ENCODE peak calls at places on chromosome 17, in seven cellular contexts. S is neural progenitor cell, M is mesothelial cell of epicardium, R is cardiac fibroblast, J is H9, Q is esophagus muscularis mucosa, P is left lung. W is an unnamed sample.

GRCh38 chr17:50207318-50207717 is 5.9 kb upstream of the COL1A1 start:
- DNase-seq in S (no peak), M (no peak), R (no peak), J (no peak), Q (no peak), P (no peak), W (no peak)

GRCh38 chr17:75739801-75740200 is 18.5 kb downstream of the ITGB4 start:
- DNase-seq in S (no peak), M (no peak), R (no peak), J (no peak), Q (no peak), P (no peak), W (no peak)

GRCh38 chr17:18225562-18226283 is at the start of gene LLGL1:
- DNase-seq in S (no peak), M (no peak), R (no peak), J (no peak), Q (no peak), P (no peak), W (no peak)

GRCh38 chr17:28961391-28961790 is 10.1 kb upstream of the PHF12 start:
- DNase-seq in S (no peak), M (no peak), R (no peak), J (no peak), Q (no peak), P (no peak), W (no peak)

GRCh38 chr17:11582217-11582616 is 16.1 kb upstream of the DNAH9 start:
- DNase-seq in S (no peak), M (no peak), R (no peak), J (peak), Q (no peak), P (no peak), W (no peak)

GRCh38 chr17:859461-860195 is 77.5 kb downstream of the MRM3 start:
- DNase-seq in S (peak), M (no peak), R (peak), J (no peak), Q (no peak), P (no peak), W (no peak)

GRCh38 chr17:73091770-73092517 is 544 bp downstream of the SLC39A11 start:
- DNase-seq in S (peak), M (peak), R (peak), J (peak), Q (no peak), P (no peak), W (no peak)

GRCh38 chr17:82400830-82401229 is 17.3 kb upstream of the HEXD start:
- DNase-seq in S (no peak), M (no peak), R (no peak), J (no peak), Q (no peak), P (peak), W (peak)

GRCh38 chr17:9334536-9335446 is 240.8 kb downstream of the STX8 start:
- DNase-seq in S (no peak), M (no peak), R (no peak), J (no peak), Q (no peak), P (no peak), W (no peak)

GRCh38 chr17:82112866-82113390 is 14.9 kb upstream of the FASN start:
- DNase-seq in S (no peak), M (no peak), R (no peak), J (no peak), Q (no peak), P (no peak), W (no peak)

GRCh38 chr17:29379084-29379811 is 10.9 kb upstream of the TAOK1 start:
- DNase-seq in S (peak), M (no peak), R (peak), J (no peak), Q (no peak), P (no peak), W (no peak)

GRCh38 chr17:67993998-67994361 is 2.3 kb downstream of the C17orf58 start:
- DNase-seq in S (no peak), M (no peak), R (no peak), J (no peak), Q (no peak), P (no peak), W (no peak)

GRCh38 chr17:66720027-66720426 is 114.9 kb upstream of the CACNG5 start:
- DNase-seq in S (no peak), M (no peak), R (no peak), J (peak), Q (no peak), P (no peak), W (no peak)

GRCh38 chr17:66341462-66341861 is 39.0 kb downstream of the PRKCA start:
- DNase-seq in S (no peak), M (no peak), R (no peak), J (no peak), Q (no peak), P (no peak), W (no peak)

GRCh38 chr17:73307130-73307529 is 4.7 kb downstream of the CDC42EP4 start:
- DNase-seq in S (no peak), M (no peak), R (no peak), J (peak), Q (no peak), P (peak), W (no peak)

GRCh38 chr17:64130559-64131001 is 636 bp upstream of the ERN1 start:
- DNase-seq in S (no peak), M (no peak), R (peak), J (no peak), Q (no peak), P (peak), W (no peak)

GRCh38 chr17:37691807-37692206 is 48.6 kb upstream of the DDX52 start:
- DNase-seq in S (no peak), M (no peak), R (no peak), J (no peak), Q (no peak), P (no peak), W (no peak)

GRCh38 chr17:70187383-70187782 is 18.1 kb downstream of the KCNJ2 start:
- DNase-seq in S (no peak), M (no peak), R (peak), J (no peak), Q (no peak), P (no peak), W (no peak)

GRCh38 chr17:29179232-29180036 is 764 bp downstream of the MYO18A start:
- DNase-seq in S (peak), M (no peak), R (no peak), J (peak), Q (no peak), P (peak), W (no peak)

GRCh38 chr17:41835800-41836549 is at the start of gene NT5C3B:
- DNase-seq in S (peak), M (peak), R (no peak), J (peak), Q (no peak), P (peak), W (peak)

GRCh38 chr17:42408076-42408475 is 15.0 kb downstream of the CAVIN1 start:
- DNase-seq in S (no peak), M (no peak), R (no peak), J (peak), Q (no peak), P (no peak), W (no peak)

GRCh38 chr17:8448310-8448709 is 12.6 kb downstream of the NDEL1 start:
- DNase-seq in S (no peak), M (no peak), R (no peak), J (no peak), Q (no peak), P (no peak), W (no peak)

GRCh38 chr17:63578027-63578768 is 22.5 kb upstream of the TACO1 start:
- DNase-seq in S (no peak), M (no peak), R (no peak), J (no peak), Q (no peak), P (no peak), W (no peak)

GRCh38 chr17:601462-602303 is 113.0 kb downstream of the VPS53 start:
- DNase-seq in S (no peak), M (no peak), R (no peak), J (no peak), Q (no peak), P (no peak), W (no peak)

GRCh38 chr17:49951362-49952080 is 17.5 kb upstream of the DLX4 start:
- DNase-seq in S (no peak), M (no peak), R (no peak), J (no peak), Q (no peak), P (no peak), W (no peak)

GRCh38 chr17:34412965-34413441 is 50.0 kb upstream of the CCL1 start:
- DNase-seq in S (no peak), M (no peak), R (peak), J (no peak), Q (no peak), P (no peak), W (no peak)

GRCh38 chr17:15649861-15650391 is 30.4 kb upstream of the FBXW10B start:
- DNase-seq in S (no peak), M (no peak), R (peak), J (no peak), Q (peak), P (peak), W (no peak)

GRCh38 chr17:74749262-74750038 is 1.0 kb downstream of the NHERF1 start:
- DNase-seq in S (peak), M (peak), R (no peak), J (no peak), Q (no peak), P (no peak), W (no peak)

GRCh38 chr17:79622201-79622601 is 11.3 kb upstream of the RBFOX3 start:
- DNase-seq in S (no peak), M (peak), R (no peak), J (peak), Q (peak), P (peak), W (no peak)

GRCh38 chr17:74842599-74843351 is 16.9 kb downstream of the GRIN2C start:
- DNase-seq in S (peak), M (peak), R (peak), J (peak), Q (no peak), P (peak), W (no peak)

GRCh38 chr17:50076591-50077235 is 18.4 kb upstream of the PDK2 start:
- DNase-seq in S (peak), M (no peak), R (no peak), J (peak), Q (no peak), P (no peak), W (no peak)

GRCh38 chr17:61574542-61575351 is 16.3 kb downstream of the NACA2 start:
- DNase-seq in S (peak), M (peak), R (peak), J (peak), Q (no peak), P (no peak), W (no peak)

GRCh38 chr17:11144358-11145233 is 96.4 kb upstream of the SHISA6 start:
- DNase-seq in S (peak), M (no peak), R (peak), J (peak), Q (no peak), P (no peak), W (no peak)

GRCh38 chr17:19254651-19255050 is 17.5 kb downstream of the EPN2 start:
- DNase-seq in S (no peak), M (no peak), R (no peak), J (no peak), Q (no peak), P (no peak), W (no peak)

GRCh38 chr17:17575360-17576251 is 15.9 kb downstream of the PEMT start:
- DNase-seq in S (no peak), M (no peak), R (no peak), J (no peak), Q (no peak), P (no peak), W (no peak)

GRCh38 chr17:79183221-79184158 is 108.9 kb downstream of the ENGASE start:
- DNase-seq in S (peak), M (peak), R (peak), J (peak), Q (no peak), P (no peak), W (no peak)

GRCh38 chr17:39205112-39205526 is 5.0 kb downstream of the RPL19 start:
- DNase-seq in S (no peak), M (no peak), R (no peak), J (no peak), Q (no peak), P (no peak), W (no peak)

GRCh38 chr17:79410681-79411080 is 200.2 kb downstream of the RBFOX3 start:
- DNase-seq in S (no peak), M (no peak), R (no peak), J (no peak), Q (no peak), P (no peak), W (no peak)

GRCh38 chr17:64447526-64447925 is 1.4 kb upstream of the MILR1 start:
- DNase-seq in S (no peak), M (no peak), R (no peak), J (no peak), Q (no peak), P (no peak), W (no peak)

GRCh38 chr17:17043668-17044226 is 1.5 kb downstream of the MPRIP start:
- DNase-seq in S (peak), M (no peak), R (no peak), J (peak), Q (no peak), P (no peak), W (no peak)

GRCh38 chr17:60392042-60392844 is at the start of gene USP32:
- DNase-seq in S (peak), M (peak), R (peak), J (peak), Q (peak), P (peak), W (peak)
- TF ChIP-seq CTCF in S (peak), M (no peak), R (no peak), J (no peak), Q (no peak), P (no peak), W (peak)

DNA sequence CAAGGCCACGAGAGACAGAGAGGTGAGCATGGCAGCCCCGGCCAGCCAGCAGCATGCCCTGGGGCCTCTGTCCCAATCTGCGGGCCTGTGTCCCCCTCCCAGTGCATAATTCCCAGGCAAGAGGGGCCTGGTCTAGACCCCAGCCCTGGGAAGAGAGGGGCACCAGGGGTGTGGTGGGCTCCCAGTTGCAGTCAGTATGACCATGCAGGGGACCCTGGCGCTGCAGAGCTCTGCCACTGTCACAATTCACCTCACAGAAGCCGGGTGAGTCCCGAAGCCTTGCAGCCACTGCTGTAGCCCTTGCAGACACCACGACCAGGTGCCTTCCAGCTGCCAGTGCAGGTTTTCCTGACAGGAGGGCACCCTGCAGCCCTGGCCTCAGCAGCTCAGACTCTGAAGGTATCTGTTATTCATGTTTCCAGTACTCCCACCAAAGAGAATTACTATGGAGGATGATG is 25.8 kb upstream of the KSR1 start:
- DNase-seq in S (no peak), M (no peak), R (no peak), J (no peak), Q (no peak), P (no peak), W (no peak)
- TF ChIP-seq CTCF in S (no peak), M (no peak), R (no peak), J (no peak), Q (no peak), P (no peak), W (no peak)

GRCh38 chr17:44745301-44745700 is 13.5 kb upstream of the ADAM11 start:
- DNase-seq in S (no peak), M (no peak), R (no peak), J (no peak), Q (no peak), P (no peak), W (no peak)
- TF ChIP-seq CTCF in S (no peak), M (no peak), R (no peak), J (peak), Q (no peak), P (no peak), W (no peak)

GRCh38 chr17:80737106-80738019 is 192.7 kb downstream of the RPTOR start:
- DNase-seq in S (no peak), M (no peak), R (no peak), J (no peak), Q (no peak), P (peak), W (no peak)
- TF ChIP-seq CTCF in S (peak), M (no peak), R (no peak), J (peak), Q (no peak), P (no peak), W (no peak)

GRCh38 chr17:7011942-7012254 is 526 bp upstream of the RNASEK start:
- DNase-seq in S (no peak), M (no peak), R (no peak), J (no peak), Q (no peak), P (no peak), W (no peak)

GRCh38 chr17:7016406-7016805 is 4.0 kb downstream of the RNASEK start:
- DNase-seq in S (no peak), M (no peak), R (no peak), J (no peak), Q (no peak), P (no peak), W (no peak)

GRCh38 chr17:7015587-7016020 is 3.2 kb downstream of the RNASEK start:
- DNase-seq in S (no peak), M (no peak), R (no peak), J (no peak), Q (no peak), P (no peak), W (no peak)

GRCh38 chr17:7014995-7015586 is 2.7 kb downstream of the RNASEK start:
- DNase-seq in S (peak), M (no peak), R (peak), J (no peak), Q (no peak), P (no peak), W (peak)

GRCh38 chr17:7014261-7014994 is 2.0 kb downstream of the RNASEK start:
- DNase-seq in S (peak), M (peak), R (peak), J (peak), Q (peak), P (peak), W (peak)
- TF ChIP-seq CTCF in S (peak), M (peak), R (peak), J (peak), Q (peak), P (peak), W (peak)

DNA sequence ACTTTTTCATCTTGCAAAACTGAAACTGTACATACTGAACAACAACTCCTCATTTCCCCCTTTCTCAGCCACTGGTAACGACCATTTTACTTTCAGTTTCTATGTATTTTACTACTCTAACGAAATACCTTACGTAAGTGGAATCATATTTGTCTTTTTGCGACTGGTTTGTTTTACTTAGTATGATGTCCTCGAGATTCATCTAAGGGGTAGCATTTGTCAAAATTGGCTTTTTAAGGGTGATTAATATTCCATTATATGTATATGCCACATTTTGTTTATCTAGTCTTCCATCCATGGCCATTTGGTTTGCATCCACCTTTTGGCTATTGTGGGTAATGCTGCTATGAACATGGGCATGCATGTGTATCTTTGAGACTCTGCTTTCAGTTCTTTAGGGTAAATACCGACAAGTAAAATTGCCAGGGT is 10.4 kb downstream of the KPNB1 start:
- DNase-seq in S (no peak), M (no peak), R (no peak), J (no peak), Q (no peak), P (no peak), W (no peak)
- TF ChIP-seq CTCF in S (no peak), M (no peak), R (no peak), J (no peak), Q (no peak), P (no peak), W (peak)